ENCODE peak calls at places on chromosomes 12 and 14, in ten cellular contexts. A is memory B cell; B is activated CD4-positive, alpha-beta memory T cell treated with anti-CD3 and anti-CD28 coated beads, Interleukin-2, amount 10 ng/mL, durations not matched to agents 7 days and 5 days; O is brain microvascular endothelial cell; Z is stimulated activated naive CD8-positive, alpha-beta T cell treated with anti-CD3 and anti-CD28 coated beads, Interleukin-15, amount 100 ng/mL, for 72 hours; Q is pancreas; W is NCI-H1105; L is GDM1; S is substantia nigra; R is sigmoid colon. P is an unnamed sample.

GRCh38 chr12:14849664-14850063 is 6.3 kb upstream of the ART4 start:
- DNase-seq in O (peak; percentile 65), B (no peak), Z (no peak), Q (no peak), A (no peak), R (no peak), S (no peak), L (no peak), W (no peak), P (no peak)

GRCh38 chr12:87687362-87687761 is 341.8 kb downstream of the C12orf50 start:
- DNase-seq in S (no peak), Q (peak; percentile 10), A (no peak), Z (no peak), W (no peak), O (peak; percentile 40), L (no peak), R (no peak), B (no peak), P (peak; percentile 11)

GRCh38 chr14:74841230-74842207 is 34.4 kb downstream of the PROX2 start:
- DNase-seq in L (peak; percentile 68), Z (peak; percentile 62), A (no peak), W (no peak), B (no peak), Q (no peak), S (no peak), R (no peak), O (no peak), P (no peak)

GRCh38 chr14:72957213-72957612 is 30.9 kb downstream of the DCAF4 start:
- DNase-seq in A (no peak), Z (no peak), W (no peak), L (no peak), O (no peak), R (no peak), B (no peak), Q (no peak), S (no peak), P (no peak)

GRCh38 chr12:107992870-107993451 is 136.1 kb upstream of the WSCD2 start:
- DNase-seq in Z (peak; percentile 11), B (no peak), O (peak; percentile 40), W (peak; percentile 20), A (no peak), L (peak; percentile 4), R (no peak), S (no peak), Q (no peak), P (peak; percentile 21)

GRCh38 chr14:37116933-37117844 is 55.2 kb downstream of the SLC25A21 start:
- DNase-seq in Z (no peak), L (no peak), B (no peak), O (peak; percentile 47), R (no peak), W (peak; percentile 3), A (no peak), Q (no peak), S (no peak), P (no peak)

GRCh38 chr14:94394025-94394493 is 5.7 kb upstream of the SERPINA1 start:
- DNase-seq in A (no peak), L (no peak), Q (no peak), R (no peak), S (no peak), Z (peak; percentile 32), O (no peak), B (no peak), W (no peak), P (no peak)

GRCh38 chr12:57216931-57217871 is 607 bp downstream of the NXPH4 start:
- DNase-seq in S (no peak), O (no peak), B (peak; percentile 20), Z (no peak), Q (no peak), R (no peak), L (no peak), A (no peak), W (peak; percentile 11), P (no peak)

GRCh38 chr14:83909507-83909906 is 1620.4 kb upstream of the FLRT2 start:
- DNase-seq in B (no peak), O (peak; percentile 1), W (no peak), S (no peak), Z (no peak), A (no peak), Q (no peak), R (no peak), L (no peak), P (no peak)

GRCh38 chr12:51051787-51052186 is 3.7 kb downstream of the LETMD1 start:
- DNase-seq in A (no peak), B (no peak), O (no peak), L (no peak), W (no peak), Q (no peak), R (no peak), Z (no peak), S (no peak), P (no peak)

GRCh38 chr12:64729909-64730584 is 29.2 kb downstream of the GNS start:
- DNase-seq in W (no peak), L (no peak), Q (no peak), O (no peak), S (no peak), Z (no peak), R (no peak), B (no peak), A (no peak), P (no peak)

GRCh38 chr12:97235102-97235501 is 227.5 kb upstream of the RMST start:
- DNase-seq in W (no peak), Z (no peak), L (no peak), B (no peak), O (no peak), S (no peak), A (no peak), Q (no peak), R (no peak), P (no peak)

GRCh38 chr14:60095781-60096450 is 4.2 kb downstream of the PCNX4 start:
- DNase-seq in B (no peak), Q (no peak), W (peak; percentile 5), Z (no peak), S (no peak), L (no peak), R (no peak), A (no peak), O (peak; percentile 71), P (no peak)

GRCh38 chr12:124940393-124941169 is 26.1 kb upstream of the UBC start:
- DNase-seq in Q (peak; percentile 79), A (peak; percentile 73), Z (peak; percentile 87), B (peak; percentile 88), W (no peak), O (peak; percentile 88), R (peak; percentile 96), S (no peak), L (no peak), P (peak; percentile 93)

GRCh38 chr12:50574621-50575348 is 70.0 kb downstream of the DIP2B start:
- DNase-seq in S (no peak), R (no peak), W (no peak), B (no peak), A (no peak), Q (no peak), L (no peak), O (no peak), Z (no peak), P (no peak)

GRCh38 chr12:8026282-8026637 is 6.3 kb upstream of the FOXJ2 start:
- DNase-seq in L (no peak), A (no peak), O (no peak), B (no peak), Q (no peak), S (no peak), R (no peak), Z (no peak), W (no peak), P (no peak)

GRCh38 chr12:8890313-8891084 is 23.8 kb upstream of the PHC1 start:
- DNase-seq in Q (peak; percentile 48), B (peak; percentile 59), W (peak; percentile 2), Z (peak; percentile 58), A (peak; percentile 71), O (peak; percentile 31), R (no peak), L (no peak), S (peak; percentile 8), P (peak; percentile 47)

GRCh38 chr14:90864741-90865140 is 48.5 kb upstream of the TTC7B start:
- DNase-seq in W (no peak), B (no peak), Z (no peak), R (no peak), L (no peak), S (no peak), O (no peak), A (no peak), Q (no peak), P (no peak)

GRCh38 chr12:131720921-131721320 is 10.0 kb downstream of the SFSWAP start:
- DNase-seq in Z (no peak), S (no peak), Q (no peak), W (no peak), A (no peak), O (peak; percentile 33), B (no peak), L (no peak), R (no peak), P (no peak)

GRCh38 chr12:78187741-78188140 is 357.0 kb downstream of the NAV3 start:
- DNase-seq in R (no peak), A (no peak), W (no peak), B (no peak), Z (no peak), L (no peak), S (no peak), Q (no peak), O (no peak), P (no peak)

GRCh38 chr12:110689601-110690430 is 901 bp upstream of the HVCN1 start:
- DNase-seq in Q (no peak), Z (peak; percentile 74), R (peak; percentile 76), A (peak; percentile 54), S (no peak), B (peak; percentile 77), O (no peak), W (no peak), L (peak; percentile 46), P (no peak)

GRCh38 chr12:104722541-104723534 is 235.3 kb downstream of the SLC41A2 start:
- DNase-seq in S (no peak), B (no peak), W (no peak), L (no peak), A (peak; percentile 39), O (no peak), R (no peak), Z (no peak), Q (no peak), P (no peak)

GRCh38 chr12:38268612-38269011 is 48.0 kb upstream of the ALG10B start:
- DNase-seq in Z (no peak), S (no peak), R (no peak), O (no peak), W (no peak), B (no peak), L (no peak), A (no peak), Q (no peak), P (no peak)

GRCh38 chr14:29321646-29322045 is 555.1 kb downstream of the FOXG1 start:
- DNase-seq in W (no peak), L (no peak), A (no peak), R (no peak), Z (no peak), S (no peak), Q (no peak), B (no peak), O (peak; percentile 56), P (no peak)

GRCh38 chr14:103994535-103995184 is 52.3 kb upstream of the RD3L start:
- DNase-seq in L (no peak), A (no peak), Q (no peak), Z (no peak), B (no peak), S (no peak), O (no peak), R (no peak), W (no peak), P (no peak)

GRCh38 chr14:57025456-57025855 is 215.2 kb upstream of the OTX2 start:
- DNase-seq in B (no peak), L (no peak), S (no peak), A (no peak), R (no peak), W (no peak), Z (no peak), Q (no peak), O (no peak), P (no peak)